ENCODE peak calls at places on chromosomes 12 and 14, in four cellular contexts. S, E, Z and G are unnamed samples.
A peak's percentile ranks its signal among the peaks of the same experiment; 100 is the strongest.

GRCh38 chr14:24982472-24983155 is 67.3 kb downstream of the STXBP6 start:
- DNase-seq in S (no peak), E (no peak), Z (no peak), G (no peak)

GRCh38 chr12:50839032-50839431 is 3.7 kb upstream of the TMPRSS12 start:
- DNase-seq in S (no peak), E (no peak), Z (no peak), G (no peak)

GRCh38 chr14:36503771-36504741 is 16.0 kb downstream of the NKX2-1 start:
- DNase-seq in S (no peak), E (no peak), Z (no peak), G (no peak)

GRCh38 chr12:78865297-78865955 is 852 bp downstream of the SYT1 start:
- DNase-seq in S (no peak), E (peak; percentile 70), Z (no peak), G (no peak)

GRCh38 chr14:61812347-61813100 is 50.3 kb downstream of the SNAPC1 start:
- DNase-seq in S (no peak), E (peak; percentile 17), Z (no peak), G (no peak)

GRCh38 chr12:75705749-75706719 is 194.6 kb upstream of the KRR1 start:
- DNase-seq in S (no peak), E (no peak), Z (no peak), G (peak; percentile 79)

GRCh38 chr12:96501908-96502307 is 12.5 kb downstream of the CFAP54 start:
- DNase-seq in S (no peak), E (no peak), Z (no peak), G (no peak)

GRCh38 chr12:95074766-95075165 is 1.3 kb upstream of the NR2C1 start:
- DNase-seq in S (no peak), E (no peak), Z (no peak), G (no peak)

GRCh38 chr12:76398106-76398505 is 49.9 kb upstream of the BBS10 start:
- DNase-seq in S (no peak), E (no peak), Z (no peak), G (no peak)

GRCh38 chr14:50814161-50814560 is 16.8 kb downstream of the NIN start:
- DNase-seq in S (no peak), E (no peak), Z (no peak), G (no peak)